ENCODE peak calls at places on chromosomes 12 and 14, in nine cellular contexts. V, J, C, L, O, X, Z, P and F are unnamed samples. For H3K4me1 and H3K9me3, the result is how much of the 10 kb centered on the place peaks cover.

GRCh38 chr12:109186993-109187653 is 70.7 kb downstream of the ACACB start:
- DNase-seq in V (no peak), J (peak), C (no peak), L (no peak), O (no peak), X (no peak), Z (no peak), P (no peak), F (no peak)

GRCh38 chr12:85866929-85867776 is 6.9 kb upstream of the NTS start:
- DNase-seq in V (no peak), J (no peak), C (no peak), L (peak), O (peak), X (no peak), Z (no peak), P (no peak), F (peak)

GRCh38 chr12:62802981-62803380 is 132.0 kb downstream of the PPM1H start:
- DNase-seq in V (no peak), J (no peak), C (no peak), L (peak), O (peak), X (no peak), Z (no peak), P (no peak), F (no peak)

GRCh38 chr14:80850197-80850814 is 91.2 kb downstream of the CEP128 start:
- DNase-seq in V (no peak), J (no peak), C (no peak), L (peak), O (peak), X (no peak), Z (no peak), P (no peak), F (peak)

GRCh38 chr12:89494411-89495231 is 30.0 kb downstream of the GALNT4 start:
- DNase-seq in V (no peak), J (no peak), C (no peak), L (peak), O (peak), X (peak), Z (no peak), P (no peak), F (no peak)

GRCh38 chr14:25843761-25844470 is 753.9 kb downstream of the NOVA1 start:
- DNase-seq in V (no peak), J (no peak), C (no peak), L (no peak), O (no peak), X (no peak), Z (no peak), P (no peak), F (no peak)

GRCh38 chr12:59093090-59093489 is 172.8 kb upstream of the LRIG3 start:
- DNase-seq in V (no peak), J (no peak), C (no peak), L (peak), O (peak), X (no peak), Z (no peak), P (no peak), F (no peak)

GRCh38 chr14:102822311-102822863 is 45.1 kb downstream of the TRAF3 start:
- DNase-seq in V (no peak), J (no peak), C (no peak), L (peak), O (no peak), X (no peak), Z (no peak), P (no peak), F (no peak)

GRCh38 chr12:68901145-68901544 is 31.8 kb downstream of the CPM start:
- DNase-seq in V (no peak), J (no peak), C (no peak), L (no peak), O (no peak), X (no peak), Z (no peak), P (no peak), F (no peak)

GRCh38 chr14:25406818-25407217 is 356.9 kb upstream of the STXBP6 start:
- DNase-seq in V (no peak), J (no peak), C (no peak), L (peak), O (no peak), X (no peak), Z (no peak), P (no peak), F (peak)

GRCh38 chr12:93429448-93429847 is 12.3 kb downstream of the UBE2N start:
- DNase-seq in V (no peak), J (no peak), C (no peak), L (no peak), O (no peak), X (no peak), Z (no peak), P (no peak), F (no peak)

GRCh38 chr12:44000309-44000952 is 164.6 kb downstream of the TMEM117 start:
- DNase-seq in V (no peak), J (no peak), C (no peak), L (peak), O (peak), X (no peak), Z (no peak), P (no peak), F (peak)

GRCh38 chr14:58812050-58812690 is 174.4 kb downstream of the DACT1 start:
- DNase-seq in V (no peak), J (no peak), C (no peak), L (no peak), O (no peak), X (no peak), Z (no peak), P (no peak), F (no peak)

GRCh38 chr12:24937553-24938244 is 11.2 kb downstream of the BCAT1 start:
- DNase-seq in V (no peak), J (no peak), C (no peak), L (peak), O (no peak), X (no peak), Z (no peak), P (no peak), F (no peak)

GRCh38 chr12:46388427-46388992 is 15.9 kb upstream of the SLC38A2 start:
- DNase-seq in V (no peak), J (no peak), C (no peak), L (peak), O (no peak), X (no peak), Z (no peak), P (no peak), F (no peak)

DNA sequence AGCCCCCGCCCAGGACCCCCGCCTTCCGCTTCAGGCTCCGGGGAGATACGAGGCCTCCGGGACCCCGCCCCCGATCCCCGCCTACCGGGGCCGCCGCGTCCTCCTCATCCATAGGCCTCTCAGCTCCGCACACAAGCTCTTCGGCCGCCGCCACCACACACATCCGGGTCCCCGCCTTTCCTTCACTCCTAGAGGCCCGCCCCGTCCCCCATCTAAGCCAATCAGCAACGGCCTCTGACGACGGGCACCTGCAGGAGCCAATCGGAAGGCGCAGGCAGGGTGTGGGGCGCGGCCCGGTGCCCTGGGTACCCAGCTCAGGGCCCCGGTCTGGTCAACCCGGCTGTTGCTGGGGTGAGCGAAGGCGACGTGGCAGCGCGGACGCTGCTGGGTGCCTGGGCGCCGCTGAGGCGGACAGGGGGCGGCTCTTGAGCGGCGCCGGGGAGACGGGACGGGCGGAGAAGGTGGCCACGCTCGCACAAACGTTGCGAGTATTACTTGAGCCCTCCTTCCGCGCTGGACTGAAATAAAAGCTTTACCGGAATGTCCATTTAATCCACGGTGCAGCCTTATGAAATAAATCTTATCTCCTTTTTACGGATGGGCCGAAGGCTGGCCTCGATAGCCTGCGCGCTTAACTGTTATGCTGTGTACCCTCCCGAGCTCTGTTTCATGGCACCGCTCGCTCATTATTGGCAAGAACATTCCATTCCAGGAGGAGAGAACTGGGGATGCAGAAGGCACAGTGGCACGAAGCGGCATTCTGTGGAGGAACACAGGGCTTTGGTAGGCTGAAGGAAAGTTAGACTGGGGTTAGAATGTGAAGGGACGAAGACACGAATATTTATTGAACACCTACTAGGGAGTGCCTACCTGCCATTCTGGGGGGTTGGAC is at the start of gene SPRYD3:
- DNase-seq in V (peak), J (peak), C (peak), L (peak), O (peak), X (peak), Z (peak), P (peak), F (peak)
- H3K4me1 ChIP-seq in V (under half), J (under half), C (under half), L (under half), O (under half), X (half or more), Z (under half), P (under half), F (under half)

DNA sequence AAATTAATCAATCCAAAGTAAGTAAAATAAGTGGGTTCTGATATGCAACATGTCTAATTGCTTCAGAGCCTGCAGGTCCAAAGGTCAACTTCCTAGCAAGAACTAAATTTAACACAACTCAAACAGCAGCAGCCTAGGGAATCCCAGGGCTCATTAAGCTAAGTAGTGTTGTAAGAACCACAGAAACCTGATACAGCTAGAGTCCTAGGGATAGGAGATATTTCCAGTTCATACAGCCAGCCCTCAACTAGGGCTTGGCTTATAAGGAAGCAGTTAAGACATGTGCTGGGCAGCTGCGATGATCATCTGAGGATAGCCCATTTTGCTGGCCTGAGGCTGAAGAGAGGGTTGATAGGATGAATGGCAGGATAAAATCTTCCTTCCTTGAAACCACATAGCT is at the start of gene OR4Q3:
- DNase-seq in V (no peak), J (no peak), C (no peak), L (no peak), O (no peak), X (no peak), Z (no peak), P (no peak), F (no peak)
- H3K9me3 ChIP-seq in V (under half), J (under half), C (under half), L (under half), O (under half), X (under half), Z (under half), P (under half), F (under half)

DNA sequence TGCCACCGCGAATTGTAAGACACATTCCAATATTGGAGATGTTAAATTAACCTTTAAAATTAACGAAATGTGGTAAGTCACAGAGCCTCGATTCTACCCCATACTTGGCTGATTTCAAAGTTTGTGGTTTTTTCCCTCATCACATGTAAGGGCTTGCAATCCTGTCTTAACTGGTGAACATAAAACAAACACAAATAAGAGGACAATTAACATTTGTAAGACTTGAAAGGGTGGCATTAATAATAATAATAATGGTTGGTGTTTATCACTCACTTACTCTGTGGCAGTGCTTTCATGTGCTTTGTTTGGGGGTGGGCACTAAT is 26.6 kb downstream of the PPFIBP1 start:
- DNase-seq in V (no peak), J (no peak), C (no peak), L (no peak), O (peak), X (no peak), Z (no peak), P (no peak), F (no peak)
- H3K4me1 ChIP-seq in V (half or more), J (under half), C (under half), L (under half), O (under half), X (half or more), Z (under half), P (under half), F (under half)

GRCh38 chr12:34406996-34407300 is 384.7 kb downstream of the ALG10 start:
- DNase-seq in V (peak), J (peak), C (peak), L (no peak), O (no peak), X (no peak), Z (no peak), P (no peak), F (no peak)
- H3K9me3 ChIP-seq in V (half or more), J (under half), C (half or more), L (under half), O (under half), X (under half), Z (under half), P (half or more), F (half or more)

GRCh38 chr12:124393831-124394230 is 98.9 kb downstream of the RFLNA start:
- DNase-seq in V (no peak), J (no peak), C (no peak), L (no peak), O (no peak), X (no peak), Z (no peak), P (no peak), F (no peak)
- H3K4me1 ChIP-seq in V (half or more), J (under half), C (half or more), L (under half), O (half or more), X (half or more), Z (under half), P (under half), F (under half)